ENCODE peak calls at places on chromosomes 2 and 18, in seven cellular contexts. One of them, this sample, is unnamed.

GRCh38 chr2:65053199-65053598 is 3.0 kb upstream of the CEP68 start:
- DNase-seq in sigmoid colon: no peak
- DNase-seq in suprapubic skin: no peak
- DNase-seq in GM12891: peak
- DNase-seq in HepG2: no peak
- DNase-seq in breast epithelium: no peak
- DNase-seq in GM23338: no peak
- DNase-seq in this sample: no peak

GRCh38 chr18:2871111-2871720 is 24.4 kb downstream of the EMILIN2 start:
- DNase-seq in sigmoid colon: peak
- DNase-seq in suprapubic skin: peak
- DNase-seq in GM12891: no peak
- DNase-seq in HepG2: no peak
- DNase-seq in breast epithelium: no peak
- DNase-seq in GM23338: no peak
- DNase-seq in this sample: no peak

GRCh38 chr2:164873096-164873670 is 31.6 kb upstream of the COBLL1 start:
- DNase-seq in sigmoid colon: no peak
- DNase-seq in suprapubic skin: no peak
- DNase-seq in GM12891: no peak
- DNase-seq in HepG2: no peak
- DNase-seq in breast epithelium: no peak
- DNase-seq in GM23338: no peak
- DNase-seq in this sample: no peak

GRCh38 chr2:43462866-43463641 is 132.8 kb downstream of the THADA start:
- DNase-seq in sigmoid colon: no peak
- DNase-seq in suprapubic skin: no peak
- DNase-seq in GM12891: no peak
- DNase-seq in HepG2: peak
- DNase-seq in breast epithelium: no peak
- DNase-seq in GM23338: no peak
- DNase-seq in this sample: peak

GRCh38 chr2:142874293-142874814 is 3.1 kb upstream of the KYNU start:
- DNase-seq in sigmoid colon: no peak
- DNase-seq in suprapubic skin: no peak
- DNase-seq in GM12891: no peak
- DNase-seq in HepG2: peak
- DNase-seq in breast epithelium: no peak
- DNase-seq in GM23338: no peak
- DNase-seq in this sample: peak

GRCh38 chr18:49022311-49023280 is 71.8 kb upstream of the SMAD7 start:
- DNase-seq in sigmoid colon: peak
- DNase-seq in suprapubic skin: peak
- DNase-seq in GM12891: no peak
- DNase-seq in HepG2: no peak
- DNase-seq in breast epithelium: peak
- DNase-seq in GM23338: no peak
- DNase-seq in this sample: peak

GRCh38 chr2:8627019-8627691 is 54.7 kb upstream of the ID2 start:
- DNase-seq in sigmoid colon: no peak
- DNase-seq in suprapubic skin: peak
- DNase-seq in GM12891: no peak
- DNase-seq in HepG2: peak
- DNase-seq in breast epithelium: no peak
- DNase-seq in GM23338: no peak
- DNase-seq in this sample: no peak

GRCh38 chr2:54438271-54438670 is 17.9 kb upstream of the SPTBN1 start:
- DNase-seq in sigmoid colon: peak
- DNase-seq in suprapubic skin: no peak
- DNase-seq in GM12891: no peak
- DNase-seq in HepG2: no peak
- DNase-seq in breast epithelium: no peak
- DNase-seq in GM23338: peak
- DNase-seq in this sample: no peak

DNA sequence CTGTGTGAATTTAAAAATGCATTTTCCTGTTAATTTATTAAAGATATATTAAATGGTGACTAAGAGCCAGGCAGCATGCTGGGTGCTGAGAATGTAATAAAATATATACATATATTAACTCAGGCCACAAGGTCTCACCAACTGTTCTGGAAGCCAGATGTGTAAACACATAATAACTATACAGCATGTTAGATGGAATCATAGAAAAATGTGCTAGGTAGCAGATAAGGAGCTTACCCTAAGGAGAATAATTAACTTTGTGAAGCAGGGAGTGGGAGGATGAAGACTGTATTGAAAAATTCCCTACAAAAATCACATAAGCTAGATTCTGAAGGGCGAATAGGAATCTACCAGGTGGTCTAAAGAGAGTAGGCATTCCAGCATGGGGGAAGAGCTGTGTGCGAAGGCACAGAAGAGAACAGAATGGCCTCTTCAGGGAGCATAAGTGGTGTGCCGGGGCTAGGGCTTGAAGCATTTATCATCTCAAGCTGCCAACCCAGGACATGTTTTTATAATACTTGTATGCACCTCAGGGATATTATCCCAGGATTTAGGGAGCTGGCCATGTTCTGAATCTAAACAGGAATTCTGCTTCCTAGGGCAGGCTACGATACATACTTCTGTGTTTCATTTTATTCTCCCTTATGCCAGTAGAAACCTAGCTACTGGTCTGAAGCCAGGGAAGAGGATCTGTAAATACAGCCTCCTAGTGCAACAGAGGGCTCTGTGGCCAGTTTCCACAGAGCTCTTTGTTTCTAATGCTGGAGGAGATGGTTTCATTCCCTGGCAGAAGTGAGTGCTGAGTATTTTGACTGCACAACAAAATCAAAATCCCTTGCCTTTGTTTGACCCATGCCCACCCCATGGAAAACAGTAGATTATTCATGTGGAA is 56.7 kb downstream of the NEMP2 start:
- DNase-seq in sigmoid colon: no peak
- DNase-seq in suprapubic skin: no peak
- DNase-seq in GM12891: no peak
- DNase-seq in HepG2: no peak
- DNase-seq in breast epithelium: no peak
- DNase-seq in GM23338: no peak
- DNase-seq in this sample: no peak
- TF ChIP-seq POLR2AphosphoS5 in sigmoid colon: peak
- TF ChIP-seq POLR2AphosphoS5 in suprapubic skin: no peak
- TF ChIP-seq POLR2AphosphoS5 in GM12891: no peak
- TF ChIP-seq POLR2AphosphoS5 in HepG2: no peak
- TF ChIP-seq POLR2AphosphoS5 in breast epithelium: no peak
- TF ChIP-seq POLR2AphosphoS5 in GM23338: no peak
- TF ChIP-seq POLR2AphosphoS5 in this sample: no peak

GRCh38 chr2:76314621-76315020 is 603.9 kb upstream of the GCFC2 start:
- DNase-seq in sigmoid colon: no peak
- DNase-seq in suprapubic skin: no peak
- DNase-seq in GM12891: no peak
- DNase-seq in HepG2: no peak
- DNase-seq in breast epithelium: no peak
- DNase-seq in GM23338: no peak
- DNase-seq in this sample: no peak
- TF ChIP-seq POLR2AphosphoS5 in sigmoid colon: no peak
- TF ChIP-seq POLR2AphosphoS5 in suprapubic skin: no peak
- TF ChIP-seq POLR2AphosphoS5 in GM12891: no peak
- TF ChIP-seq POLR2AphosphoS5 in HepG2: no peak
- TF ChIP-seq POLR2AphosphoS5 in breast epithelium: no peak
- TF ChIP-seq POLR2AphosphoS5 in GM23338: no peak
- TF ChIP-seq POLR2AphosphoS5 in this sample: no peak

DNA sequence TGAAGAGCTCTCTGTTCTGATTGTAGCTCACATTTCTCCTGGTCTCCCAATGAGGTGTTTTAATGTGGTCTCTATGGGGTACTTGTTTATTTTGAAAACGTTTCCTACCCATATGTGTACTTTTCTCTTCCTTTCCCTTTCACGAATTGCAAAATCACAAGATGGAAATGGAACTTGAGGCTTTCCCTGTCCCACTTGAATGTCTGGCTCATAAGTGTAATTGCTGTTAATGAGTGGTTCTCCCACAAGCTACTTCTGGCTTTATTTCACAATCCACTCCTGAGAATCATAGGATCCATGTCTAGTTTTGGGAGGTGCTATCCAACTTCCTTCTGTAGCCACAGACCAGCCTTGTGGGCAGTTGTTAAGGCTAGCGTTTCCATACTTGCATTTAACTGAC is 81.1 kb upstream of the CAVIN2 start:
- DNase-seq in sigmoid colon: no peak
- DNase-seq in suprapubic skin: no peak
- DNase-seq in GM12891: no peak
- DNase-seq in HepG2: no peak
- DNase-seq in breast epithelium: no peak
- DNase-seq in GM23338: no peak
- DNase-seq in this sample: no peak
- TF ChIP-seq POLR2AphosphoS5 in sigmoid colon: no peak
- TF ChIP-seq POLR2AphosphoS5 in suprapubic skin: no peak
- TF ChIP-seq POLR2AphosphoS5 in GM12891: no peak
- TF ChIP-seq POLR2AphosphoS5 in HepG2: no peak
- TF ChIP-seq POLR2AphosphoS5 in breast epithelium: no peak
- TF ChIP-seq POLR2AphosphoS5 in GM23338: no peak
- TF ChIP-seq POLR2AphosphoS5 in this sample: no peak

DNA sequence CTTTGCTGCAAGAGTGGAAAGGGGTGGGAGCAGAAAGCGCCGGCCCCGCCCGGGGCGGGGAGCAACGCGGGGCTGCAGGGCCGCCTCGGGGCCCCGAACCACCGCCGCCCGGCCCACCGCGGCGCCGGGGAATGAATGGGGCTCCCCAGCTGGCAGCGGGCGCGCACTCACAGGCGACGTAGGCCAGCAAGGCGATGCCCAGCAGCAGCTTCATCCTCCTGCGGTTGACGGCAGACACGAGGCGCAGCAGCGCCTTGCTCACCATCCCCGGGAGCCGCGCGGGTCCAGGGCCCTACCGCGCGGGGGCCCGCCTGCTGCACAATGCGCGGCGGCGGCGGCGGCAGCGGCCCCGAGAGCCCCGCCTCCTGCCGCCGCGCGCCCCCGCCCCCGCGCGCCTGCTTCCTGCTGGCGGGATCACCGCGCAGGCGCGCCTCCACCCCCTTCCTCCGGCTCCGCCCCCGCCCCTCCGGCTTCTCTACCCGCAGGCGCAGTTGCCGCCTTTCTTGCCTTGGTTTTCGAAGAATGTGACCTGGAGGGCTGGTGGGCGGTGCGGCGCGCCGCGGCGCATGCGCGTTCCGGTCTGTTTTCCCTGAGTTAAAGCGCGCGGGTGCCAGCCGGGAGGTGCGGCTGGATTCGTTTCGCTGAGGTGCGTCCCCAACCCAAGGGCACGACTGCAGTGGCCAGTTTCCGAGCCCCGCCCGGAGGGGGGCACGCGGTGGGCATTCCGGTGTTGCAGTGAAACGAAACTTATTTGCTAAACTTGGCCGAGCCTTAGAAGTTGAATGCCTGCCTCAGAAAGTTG is at the start of gene UXS1:
- DNase-seq in sigmoid colon: peak
- DNase-seq in suprapubic skin: peak
- DNase-seq in GM12891: peak
- DNase-seq in HepG2: peak
- DNase-seq in breast epithelium: peak
- DNase-seq in GM23338: peak
- DNase-seq in this sample: peak
- TF ChIP-seq POLR2AphosphoS5 in sigmoid colon: peak
- TF ChIP-seq POLR2AphosphoS5 in suprapubic skin: no peak
- TF ChIP-seq POLR2AphosphoS5 in GM12891: peak
- TF ChIP-seq POLR2AphosphoS5 in HepG2: peak
- TF ChIP-seq POLR2AphosphoS5 in breast epithelium: peak
- TF ChIP-seq POLR2AphosphoS5 in GM23338: peak
- TF ChIP-seq POLR2AphosphoS5 in this sample: peak

GRCh38 chr2:197360744-197361156 is 50.2 kb upstream of the ANKRD44 start:
- DNase-seq in sigmoid colon: no peak
- DNase-seq in suprapubic skin: no peak
- DNase-seq in GM12891: no peak
- DNase-seq in HepG2: no peak
- DNase-seq in breast epithelium: no peak
- DNase-seq in GM23338: no peak
- DNase-seq in this sample: no peak
- TF ChIP-seq POLR2AphosphoS5 in sigmoid colon: no peak
- TF ChIP-seq POLR2AphosphoS5 in suprapubic skin: no peak
- TF ChIP-seq POLR2AphosphoS5 in GM12891: no peak
- TF ChIP-seq POLR2AphosphoS5 in HepG2: no peak
- TF ChIP-seq POLR2AphosphoS5 in breast epithelium: no peak
- TF ChIP-seq POLR2AphosphoS5 in GM23338: no peak
- TF ChIP-seq POLR2AphosphoS5 in this sample: no peak

This sample was measured in stomach.